ENCODE peak calls at places on chromosome 4, in six cellular contexts. F, Y, B, D, G and M are unnamed samples.

GRCh38 chr4:83662204-83662603 is 126.3 kb downstream of the GPAT3 start:
- DNase-seq in F (no peak), Y (no peak), B (no peak), D (no peak), G (no peak), M (no peak)

GRCh38 chr4:80307183-80307735 is 28.3 kb upstream of the CFAP299 start:
- DNase-seq in F (peak; percentile 64), Y (no peak), B (no peak), D (peak; percentile 43), G (peak; percentile 74), M (no peak)

GRCh38 chr4:150579591-150580234 is 2.2 kb upstream of the MAB21L2 start:
- DNase-seq in F (peak; percentile 52), Y (no peak), B (no peak), D (peak; percentile 65), G (no peak), M (no peak)

GRCh38 chr4:78764498-78764961 is 11.6 kb upstream of the BMP2K start:
- DNase-seq in F (no peak), Y (no peak), B (no peak), D (no peak), G (no peak), M (no peak)

GRCh38 chr4:74649193-74649592 is 145.1 kb downstream of the BTC start:
- DNase-seq in F (no peak), Y (no peak), B (no peak), D (no peak), G (no peak), M (no peak)

GRCh38 chr4:15971068-15971801 is 8.3 kb upstream of the FGFBP2 start:
- DNase-seq in F (no peak), Y (no peak), B (no peak), D (no peak), G (no peak), M (no peak)

GRCh38 chr4:139740531-139741041 is 75.0 kb downstream of the MGST2 start:
- DNase-seq in F (peak; percentile 57), Y (no peak), B (no peak), D (no peak), G (peak; percentile 67), M (no peak)

GRCh38 chr4:162131256-162131655 is 32.5 kb downstream of the FSTL5 start:
- DNase-seq in F (peak; percentile 0), Y (no peak), B (no peak), D (no peak), G (no peak), M (no peak)

GRCh38 chr4:56240554-56241190 is 146.6 kb downstream of the AASDH start:
- DNase-seq in F (no peak), Y (no peak), B (no peak), D (peak; percentile 74), G (no peak), M (no peak)